ENCODE peak calls at places on chromosomes 6 and 20, in five cellular contexts. One of them, this sample, is unnamed.

GRCh38 chr20:50624351-50625016 is 66.9 kb downstream of the RIPOR3 start:
- DNase-seq in left ventricle myocardium inferior: no peak
- DNase-seq in tibial nerve: no peak
- DNase-seq in CD8-positive, alpha-beta T cell: no peak
- DNase-seq in uterus: no peak
- DNase-seq in this sample: no peak

GRCh38 chr6:154995241-154996162 is at the start of gene TIAM2:
- DNase-seq in uterus: no peak
- DNase-seq in CD8-positive, alpha-beta T cell: no peak
- DNase-seq in left ventricle myocardium inferior: peak
- DNase-seq in tibial nerve: no peak
- DNase-seq in this sample: peak

GRCh38 chr6:109768485-109768884 is 77.4 kb downstream of the FIG4 start:
- DNase-seq in tibial nerve: no peak
- DNase-seq in CD8-positive, alpha-beta T cell: no peak
- DNase-seq in uterus: no peak
- DNase-seq in left ventricle myocardium inferior: no peak
- DNase-seq in this sample: peak

GRCh38 chr6:17816921-17817611 is 110.3 kb upstream of the NUP153 start:
- DNase-seq in left ventricle myocardium inferior: no peak
- DNase-seq in CD8-positive, alpha-beta T cell: no peak
- DNase-seq in tibial nerve: no peak
- DNase-seq in uterus: no peak
- DNase-seq in this sample: peak

GRCh38 chr20:34190262-34190661 is 51.0 kb upstream of the ASIP start:
- DNase-seq in left ventricle myocardium inferior: no peak
- DNase-seq in CD8-positive, alpha-beta T cell: no peak
- DNase-seq in tibial nerve: no peak
- DNase-seq in uterus: no peak
- DNase-seq in this sample: peak

GRCh38 chr6:111625511-111626331 is 20.0 kb upstream of the TRAF3IP2 start:
- DNase-seq in CD8-positive, alpha-beta T cell: no peak
- DNase-seq in uterus: peak
- DNase-seq in left ventricle myocardium inferior: no peak
- DNase-seq in tibial nerve: no peak
- DNase-seq in this sample: peak

GRCh38 chr6:84417261-84417660 is 189.8 kb upstream of the CEP162 start:
- DNase-seq in uterus: no peak
- DNase-seq in tibial nerve: no peak
- DNase-seq in CD8-positive, alpha-beta T cell: no peak
- DNase-seq in left ventricle myocardium inferior: no peak
- DNase-seq in this sample: peak

GRCh38 chr6:155528982-155529453 is 73.4 kb upstream of the NOX3 start:
- DNase-seq in CD8-positive, alpha-beta T cell: no peak
- DNase-seq in uterus: no peak
- DNase-seq in tibial nerve: no peak
- DNase-seq in left ventricle myocardium inferior: no peak
- DNase-seq in this sample: peak

GRCh38 chr6:102525336-102525735 is 1131.8 kb downstream of the GRIK2 start:
- DNase-seq in tibial nerve: no peak
- DNase-seq in CD8-positive, alpha-beta T cell: no peak
- DNase-seq in uterus: no peak
- DNase-seq in left ventricle myocardium inferior: no peak
- DNase-seq in this sample: no peak

GRCh38 chr20:35431621-35432429 is 6.2 kb downstream of the GDF5 start:
- DNase-seq in left ventricle myocardium inferior: no peak
- DNase-seq in tibial nerve: no peak
- DNase-seq in uterus: no peak
- DNase-seq in CD8-positive, alpha-beta T cell: no peak
- DNase-seq in this sample: no peak

GRCh38 chr6:128511518-128511917 is 8.9 kb downstream of the PTPRK start:
- DNase-seq in left ventricle myocardium inferior: no peak
- DNase-seq in CD8-positive, alpha-beta T cell: no peak
- DNase-seq in uterus: no peak
- DNase-seq in tibial nerve: no peak
- DNase-seq in this sample: peak

GRCh38 chr6:27753668-27754407 is 158.4 kb downstream of the OR2B2 start:
- DNase-seq in tibial nerve: no peak
- DNase-seq in CD8-positive, alpha-beta T cell: peak
- DNase-seq in uterus: peak
- DNase-seq in left ventricle myocardium inferior: peak
- DNase-seq in this sample: peak

GRCh38 chr6:38503032-38503784 is 136.5 kb downstream of the BTBD9 start:
- DNase-seq in uterus: no peak
- DNase-seq in CD8-positive, alpha-beta T cell: no peak
- DNase-seq in left ventricle myocardium inferior: no peak
- DNase-seq in tibial nerve: no peak
- DNase-seq in this sample: no peak

GRCh38 chr6:148147431-148147830 is 195.2 kb upstream of the SASH1 start:
- DNase-seq in uterus: no peak
- DNase-seq in tibial nerve: no peak
- DNase-seq in CD8-positive, alpha-beta T cell: no peak
- DNase-seq in left ventricle myocardium inferior: no peak
- DNase-seq in this sample: no peak

GRCh38 chr6:132683543-132683942 is 24.6 kb upstream of the TAAR1 start:
- DNase-seq in uterus: no peak
- DNase-seq in tibial nerve: no peak
- DNase-seq in CD8-positive, alpha-beta T cell: no peak
- DNase-seq in left ventricle myocardium inferior: no peak
- DNase-seq in this sample: peak

GRCh38 chr20:61324906-61325305 is 72.8 kb downstream of the CDH4 start:
- DNase-seq in left ventricle myocardium inferior: no peak
- DNase-seq in tibial nerve: no peak
- DNase-seq in uterus: no peak
- DNase-seq in CD8-positive, alpha-beta T cell: no peak
- DNase-seq in this sample: no peak

GRCh38 chr20:60108397-60108796 is 150.2 kb downstream of the CDH26 start:
- DNase-seq in left ventricle myocardium inferior: no peak
- DNase-seq in uterus: no peak
- DNase-seq in CD8-positive, alpha-beta T cell: no peak
- DNase-seq in tibial nerve: no peak
- DNase-seq in this sample: no peak

GRCh38 chr6:116190550-116190949 is 63.3 kb downstream of the TSPYL4 start:
- DNase-seq in CD8-positive, alpha-beta T cell: no peak
- DNase-seq in tibial nerve: no peak
- DNase-seq in uterus: no peak
- DNase-seq in left ventricle myocardium inferior: no peak
- DNase-seq in this sample: peak

GRCh38 chr6:12342664-12343063 is 52.5 kb downstream of the EDN1 start:
- DNase-seq in tibial nerve: no peak
- DNase-seq in left ventricle myocardium inferior: no peak
- DNase-seq in CD8-positive, alpha-beta T cell: no peak
- DNase-seq in uterus: no peak
- DNase-seq in this sample: no peak

GRCh38 chr20:47117325-47117724 is 222.7 kb downstream of the EYA2 start:
- DNase-seq in CD8-positive, alpha-beta T cell: no peak
- DNase-seq in uterus: peak
- DNase-seq in left ventricle myocardium inferior: no peak
- DNase-seq in tibial nerve: no peak
- DNase-seq in this sample: no peak

GRCh38 chr20:46439837-46440236 is 33.4 kb upstream of the ELMO2 start:
- DNase-seq in left ventricle myocardium inferior: no peak
- DNase-seq in tibial nerve: no peak
- DNase-seq in uterus: no peak
- DNase-seq in CD8-positive, alpha-beta T cell: no peak
- DNase-seq in this sample: no peak

GRCh38 chr6:106556368-106556960 is 72.8 kb downstream of the RTN4IP1 start:
- DNase-seq in uterus: no peak
- DNase-seq in CD8-positive, alpha-beta T cell: no peak
- DNase-seq in tibial nerve: no peak
- DNase-seq in left ventricle myocardium inferior: no peak
- DNase-seq in this sample: peak
- TF ChIP-seq CTCF in uterus: peak
- TF ChIP-seq CTCF in CD8-positive, alpha-beta T cell: peak
- TF ChIP-seq CTCF in tibial nerve: no peak
- TF ChIP-seq CTCF in left ventricle myocardium inferior: peak
- TF ChIP-seq CTCF in this sample: peak

GRCh38 chr6:13760948-13761347 is 49.3 kb upstream of the RANBP9 start:
- DNase-seq in left ventricle myocardium inferior: no peak
- DNase-seq in tibial nerve: no peak
- DNase-seq in CD8-positive, alpha-beta T cell: no peak
- DNase-seq in uterus: no peak
- DNase-seq in this sample: peak

GRCh38 chr6:13763740-13764381 is 50.5 kb downstream of the MCUR1 start:
- DNase-seq in tibial nerve: no peak
- DNase-seq in uterus: no peak
- DNase-seq in CD8-positive, alpha-beta T cell: no peak
- DNase-seq in left ventricle myocardium inferior: no peak
- DNase-seq in this sample: no peak

GRCh38 chr6:13761361-13762036 is 49.9 kb upstream of the RANBP9 start:
- DNase-seq in tibial nerve: no peak
- DNase-seq in left ventricle myocardium inferior: no peak
- DNase-seq in uterus: no peak
- DNase-seq in CD8-positive, alpha-beta T cell: no peak
- DNase-seq in this sample: peak

GRCh38 chr6:13764996-13765395 is 49.4 kb downstream of the MCUR1 start:
- DNase-seq in CD8-positive, alpha-beta T cell: no peak
- DNase-seq in uterus: no peak
- DNase-seq in left ventricle myocardium inferior: no peak
- DNase-seq in tibial nerve: no peak
- DNase-seq in this sample: no peak

DNA sequence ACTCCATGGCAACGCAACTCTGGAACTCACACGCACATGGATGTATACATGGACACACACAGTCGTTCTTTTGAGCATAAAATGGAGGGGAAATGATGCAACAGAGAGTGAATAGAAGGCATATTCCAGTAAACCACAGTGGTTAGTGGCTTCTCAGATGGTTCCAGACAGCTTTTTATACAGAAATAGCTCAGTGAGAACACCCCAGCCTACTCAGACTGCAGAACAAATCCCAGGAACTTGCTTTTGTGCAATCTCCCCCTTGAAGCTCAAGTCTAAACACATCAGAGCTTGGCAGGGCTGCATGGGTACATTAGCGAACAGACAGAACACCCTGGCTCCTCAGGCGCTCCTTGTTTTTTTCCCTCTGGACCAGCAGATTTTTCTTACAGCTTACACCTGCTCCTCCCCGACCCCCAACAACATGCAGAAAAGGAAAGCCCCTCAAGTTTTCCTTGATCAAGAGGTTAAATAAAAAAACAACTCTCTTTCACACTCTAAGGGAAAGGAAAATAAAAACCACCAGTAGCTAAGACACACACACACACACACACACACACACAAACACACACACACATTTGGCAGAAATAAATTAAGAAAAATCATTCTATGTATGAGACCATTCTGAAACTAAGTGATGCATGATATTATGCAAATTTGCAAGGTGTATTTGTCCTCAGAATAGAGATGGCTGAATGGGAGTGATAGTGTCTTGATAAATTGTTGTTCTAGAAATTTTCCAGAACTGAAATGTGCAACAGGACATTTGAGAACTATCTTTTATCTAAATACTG is 51.2 kb upstream of the RANBP9 start:
- DNase-seq in uterus: no peak
- DNase-seq in CD8-positive, alpha-beta T cell: no peak
- DNase-seq in tibial nerve: no peak
- DNase-seq in left ventricle myocardium inferior: no peak
- DNase-seq in this sample: peak
- H3K4me3 ChIP-seq in uterus: no peak
- H3K4me3 ChIP-seq in CD8-positive, alpha-beta T cell: no peak
- H3K4me3 ChIP-seq in tibial nerve: no peak
- H3K4me3 ChIP-seq in left ventricle myocardium inferior: no peak
- H3K4me3 ChIP-seq in this sample: no peak

GRCh38 chr6:13427346-13427745 is 60.1 kb downstream of the GFOD1 start:
- DNase-seq in CD8-positive, alpha-beta T cell: no peak
- DNase-seq in uterus: no peak
- DNase-seq in tibial nerve: no peak
- DNase-seq in left ventricle myocardium inferior: no peak
- DNase-seq in this sample: no peak

GRCh38 chr6:13425971-13426931 is 61.1 kb downstream of the GFOD1 start:
- DNase-seq in tibial nerve: no peak
- DNase-seq in uterus: peak
- DNase-seq in CD8-positive, alpha-beta T cell: no peak
- DNase-seq in left ventricle myocardium inferior: no peak
- DNase-seq in this sample: peak

GRCh38 chr6:13429406-13429753 is 58.0 kb downstream of the GFOD1 start:
- DNase-seq in CD8-positive, alpha-beta T cell: no peak
- DNase-seq in left ventricle myocardium inferior: no peak
- DNase-seq in uterus: no peak
- DNase-seq in tibial nerve: no peak
- DNase-seq in this sample: no peak

GRCh38 chr6:13428528-13429405 is 58.6 kb downstream of the GFOD1 start:
- DNase-seq in left ventricle myocardium inferior: no peak
- DNase-seq in uterus: no peak
- DNase-seq in tibial nerve: no peak
- DNase-seq in CD8-positive, alpha-beta T cell: no peak
- DNase-seq in this sample: no peak

DNA sequence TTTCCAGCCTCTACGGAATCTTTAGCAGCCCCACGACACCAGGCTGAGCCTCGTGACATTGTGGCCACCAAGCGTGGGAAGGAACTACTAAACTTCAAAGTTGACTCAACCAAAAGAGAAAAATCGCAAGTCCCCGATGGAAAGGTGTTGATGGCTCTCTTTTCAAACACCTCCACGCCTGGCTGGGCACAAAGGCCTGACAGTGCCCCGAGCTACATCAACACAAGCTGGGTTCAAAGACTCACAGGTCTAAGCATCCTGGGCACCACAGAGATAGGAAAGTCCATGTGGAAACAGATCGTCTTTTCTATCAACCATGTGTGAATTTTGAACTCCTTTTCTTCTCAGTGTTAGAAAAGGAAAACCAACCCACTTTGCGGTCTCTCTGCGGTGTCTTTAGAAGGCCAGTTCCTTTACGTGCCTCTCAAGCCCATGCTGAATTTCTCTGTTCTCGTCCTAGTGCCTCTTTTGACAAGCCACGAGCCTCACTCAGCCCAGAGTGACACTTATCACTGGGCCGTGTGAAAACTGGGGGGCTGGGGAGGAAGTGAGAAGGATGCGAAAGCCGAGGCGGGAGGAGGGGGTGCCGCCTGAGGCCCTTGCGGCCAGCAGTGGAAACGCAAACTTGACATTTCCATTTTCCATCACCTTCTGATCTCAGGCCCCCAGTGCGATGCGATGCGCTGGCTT is 59.4 kb downstream of the GFOD1 start:
- DNase-seq in left ventricle myocardium inferior: no peak
- DNase-seq in tibial nerve: no peak
- DNase-seq in uterus: no peak
- DNase-seq in CD8-positive, alpha-beta T cell: peak
- DNase-seq in this sample: no peak
- TF ChIP-seq CTCF in left ventricle myocardium inferior: no peak
- TF ChIP-seq CTCF in tibial nerve: no peak
- TF ChIP-seq CTCF in uterus: no peak
- TF ChIP-seq CTCF in CD8-positive, alpha-beta T cell: peak
- TF ChIP-seq CTCF in this sample: no peak

GRCh38 chr6:151380848-151381205 is 10.5 kb downstream of the ZBTB2 start:
- DNase-seq in tibial nerve: no peak
- DNase-seq in CD8-positive, alpha-beta T cell: no peak
- DNase-seq in uterus: no peak
- DNase-seq in left ventricle myocardium inferior: no peak
- DNase-seq in this sample: no peak

GRCh38 chr6:151376440-151376839 is 14.9 kb downstream of the ZBTB2 start:
- DNase-seq in CD8-positive, alpha-beta T cell: no peak
- DNase-seq in uterus: no peak
- DNase-seq in left ventricle myocardium inferior: no peak
- DNase-seq in tibial nerve: no peak
- DNase-seq in this sample: peak

GRCh38 chr6:151377095-151377494 is 14.3 kb downstream of the ZBTB2 start:
- DNase-seq in uterus: no peak
- DNase-seq in left ventricle myocardium inferior: no peak
- DNase-seq in CD8-positive, alpha-beta T cell: no peak
- DNase-seq in tibial nerve: no peak
- DNase-seq in this sample: no peak

GRCh38 chr6:151381722-151382121 is 9.6 kb downstream of the ZBTB2 start:
- DNase-seq in left ventricle myocardium inferior: no peak
- DNase-seq in CD8-positive, alpha-beta T cell: no peak
- DNase-seq in tibial nerve: no peak
- DNase-seq in uterus: no peak
- DNase-seq in this sample: no peak

GRCh38 chr6:151379933-151380847 is 11.2 kb downstream of the ZBTB2 start:
- DNase-seq in CD8-positive, alpha-beta T cell: no peak
- DNase-seq in uterus: no peak
- DNase-seq in left ventricle myocardium inferior: no peak
- DNase-seq in tibial nerve: no peak
- DNase-seq in this sample: no peak
- H3K4me3 ChIP-seq in CD8-positive, alpha-beta T cell: peak
- H3K4me3 ChIP-seq in uterus: no peak
- H3K4me3 ChIP-seq in left ventricle myocardium inferior: peak
- H3K4me3 ChIP-seq in tibial nerve: no peak
- H3K4me3 ChIP-seq in this sample: no peak